ENCODE peak calls at places on chromosome 5, in six cellular contexts. Q is cardiac muscle cell, D is fibroblast of villous mesenchyme, G is ELR, V is Caki2, M is coronary artery. J is an unnamed sample.

GRCh38 chr5:180821538-180821937 is 18.9 kb upstream of the MGAT1 start:
- DNase-seq in Q (no peak), D (no peak), G (no peak), V (no peak), M (no peak), J (no peak)

GRCh38 chr5:174723315-174723978 is 935 bp upstream of the MSX2 start:
- DNase-seq in Q (no peak), D (no peak), G (no peak), V (no peak), M (no peak), J (no peak)

GRCh38 chr5:180100621-180101450 is 29.3 kb upstream of the RNF130 start:
- DNase-seq in Q (no peak), D (no peak), G (no peak), V (no peak), M (peak; percentile 67), J (no peak)

GRCh38 chr5:31410089-31410488 is 121.8 kb downstream of the DROSHA start:
- DNase-seq in Q (no peak), D (no peak), G (no peak), V (no peak), M (no peak), J (no peak)

GRCh38 chr5:37722236-37723146 is 117.3 kb downstream of the GDNF start:
- DNase-seq in Q (peak; percentile 84), D (peak; percentile 90), G (peak; percentile 99), V (peak; percentile 78), M (no peak), J (peak; percentile 20)

GRCh38 chr5:61234019-61234418 is 71.8 kb upstream of the SMIM15 start:
- DNase-seq in Q (no peak), D (no peak), G (no peak), V (no peak), M (no peak), J (no peak)

GRCh38 chr5:97907611-97908400 is 724.8 kb upstream of the RIOK2 start:
- DNase-seq in Q (no peak), D (no peak), G (no peak), V (no peak), M (no peak), J (no peak)

GRCh38 chr5:105929865-105930264 is 1740.9 kb downstream of the EFNA5 start:
- DNase-seq in Q (no peak), D (no peak), G (no peak), V (no peak), M (no peak), J (no peak)

GRCh38 chr5:90548069-90548593 is 10.5 kb upstream of the ADGRV1 start:
- DNase-seq in Q (no peak), D (no peak), G (no peak), V (peak; percentile 59), M (no peak), J (no peak)

GRCh38 chr5:148569948-148570347 is 84.4 kb downstream of the HTR4 start:
- DNase-seq in Q (no peak), D (no peak), G (no peak), V (no peak), M (no peak), J (no peak)

GRCh38 chr5:67012241-67012640 is 184.4 kb downstream of the CD180 start:
- DNase-seq in Q (no peak), D (no peak), G (peak; percentile 71), V (no peak), M (no peak), J (no peak)

GRCh38 chr5:146751781-146752401 is 126.7 kb downstream of the PPP2R2B start:
- DNase-seq in Q (no peak), D (no peak), G (no peak), V (no peak), M (no peak), J (no peak)

GRCh38 chr5:143898381-143898780 is 86.4 kb downstream of the HMHB1 start:
- DNase-seq in Q (no peak), D (peak; percentile 42), G (no peak), V (no peak), M (no peak), J (no peak)

GRCh38 chr5:178152491-178153444 is 917 bp downstream of the NHP2 start:
- DNase-seq in Q (no peak), D (peak; percentile 26), G (no peak), V (no peak), M (no peak), J (no peak)

GRCh38 chr5:443239-444151 is 519 bp downstream of the EXOC3 start:
- DNase-seq in Q (peak; percentile 2), D (no peak), G (no peak), V (no peak), M (peak; percentile 59), J (no peak)

GRCh38 chr5:125499969-125500368 is 753.5 kb upstream of the ZNF608 start:
- DNase-seq in Q (no peak), D (no peak), G (no peak), V (no peak), M (no peak), J (no peak)

GRCh38 chr5:175347027-175347426 is 97.0 kb downstream of the DRD1 start:
- DNase-seq in Q (no peak), D (peak; percentile 14), G (peak; percentile 54), V (peak; percentile 83), M (no peak), J (no peak)

GRCh38 chr5:76470978-76471377 is 67.9 kb downstream of the IQGAP2 start:
- DNase-seq in Q (no peak), D (no peak), G (no peak), V (no peak), M (no peak), J (no peak)

GRCh38 chr5:157511656-157512644 is 51.9 kb downstream of the NIPAL4 start:
- DNase-seq in Q (peak; percentile 98), D (peak; percentile 96), G (peak; percentile 98), V (peak; percentile 88), M (peak; percentile 96), J (no peak)

GRCh38 chr5:158287643-158288228 is 428.8 kb upstream of the CLINT1 start:
- DNase-seq in Q (peak; percentile 32), D (peak; percentile 24), G (peak; percentile 40), V (peak; percentile 19), M (no peak), J (no peak)

GRCh38 chr5:167303582-167303981 is 987.9 kb upstream of the WWC1 start:
- DNase-seq in Q (no peak), D (no peak), G (no peak), V (no peak), M (no peak), J (no peak)

GRCh38 chr5:148125641-148126040 is 42.7 kb upstream of the SPINK14 start:
- DNase-seq in Q (peak; percentile 6), D (peak; percentile 7), G (peak; percentile 26), V (no peak), M (no peak), J (no peak)

GRCh38 chr5:62653001-62653863 is 74.6 kb downstream of the LRRC70 start:
- DNase-seq in Q (peak; percentile 36), D (no peak), G (no peak), V (no peak), M (no peak), J (no peak)

GRCh38 chr5:172798422-172799215 is 27.6 kb upstream of the DUSP1 start:
- DNase-seq in Q (peak; percentile 80), D (peak; percentile 94), G (peak; percentile 95), V (peak; percentile 67), M (no peak), J (no peak)

GRCh38 chr5:34666392-34667080 is 10.4 kb downstream of the RAI14 start:
- DNase-seq in Q (no peak), D (no peak), G (no peak), V (no peak), M (no peak), J (no peak)

GRCh38 chr5:73278693-73279092 is 105.7 kb downstream of the TMEM174 start:
- DNase-seq in Q (no peak), D (no peak), G (no peak), V (no peak), M (no peak), J (no peak)

GRCh38 chr5:5145651-5146529 is 5.8 kb downstream of the ADAMTS16 start:
- DNase-seq in Q (peak; percentile 40), D (peak; percentile 32), G (peak; percentile 98), V (peak; percentile 97), M (no peak), J (no peak)

GRCh38 chr5:154284433-154284832 is 93.9 kb downstream of the GALNT10 start:
- DNase-seq in Q (no peak), D (no peak), G (no peak), V (no peak), M (no peak), J (no peak)

GRCh38 chr5:132225165-132226032 is 2.3 kb downstream of the P4HA2 start:
- DNase-seq in Q (peak; percentile 96), D (peak; percentile 94), G (peak; percentile 92), V (peak; percentile 29), M (peak; percentile 83), J (no peak)

GRCh38 chr5:141182248-141182647 is at the start of gene PCDHB16:
- DNase-seq in Q (peak; percentile 3), D (peak; percentile 15), G (peak; percentile 40), V (peak; percentile 50), M (no peak), J (peak; percentile 50)

GRCh38 chr5:82375488-82376294 is 97.5 kb upstream of the RPS23 start:
- DNase-seq in Q (no peak), D (peak; percentile 47), G (no peak), V (no peak), M (no peak), J (no peak)

GRCh38 chr5:134175874-134176522 is 752 bp downstream of the SKP1 start:
- DNase-seq in Q (peak; percentile 42), D (peak; percentile 39), G (peak; percentile 54), V (peak; percentile 21), M (no peak), J (no peak)

GRCh38 chr5:149853019-149853648 is 91.5 kb downstream of the PDE6A start:
- DNase-seq in Q (peak; percentile 88), D (peak; percentile 76), G (peak; percentile 79), V (peak; percentile 50), M (no peak), J (peak; percentile 80)

GRCh38 chr5:142245776-142246175 is 79.0 kb downstream of the SPRY4 start:
- DNase-seq in Q (peak; percentile 32), D (no peak), G (peak; percentile 45), V (no peak), M (no peak), J (no peak)

GRCh38 chr5:82351754-82352145 is 73.6 kb upstream of the RPS23 start:
- DNase-seq in Q (peak; percentile 87), D (peak; percentile 82), G (peak; percentile 84), V (peak; percentile 66), M (no peak), J (peak; percentile 58)

GRCh38 chr5:21219966-21220365 is 1232.0 kb upstream of the CDH18 start:
- DNase-seq in Q (no peak), D (no peak), G (no peak), V (no peak), M (no peak), J (no peak)

GRCh38 chr5:58765058-58765457 is 182.2 kb downstream of the RAB3C start:
- DNase-seq in Q (no peak), D (no peak), G (no peak), V (no peak), M (no peak), J (no peak)